ENCODE peak calls at places on chromosomes 12 and 14, in four cellular contexts. R is CD8-positive, alpha-beta T cell; W is mammary epithelial cell; Q is heart right ventricle. B is an unnamed sample.

GRCh38 chr14:89736866-89737265 is 217.7 kb downstream of the EFCAB11 start:
- DNase-seq in W (no peak), R (no peak), Q (no peak), B (no peak)

GRCh38 chr14:54852215-54852614 is 50.4 kb downstream of the GCH1 start:
- DNase-seq in W (no peak), R (no peak), Q (no peak), B (no peak)

GRCh38 chr12:24407884-24408283 is 458.4 kb upstream of the SOX5 start:
- DNase-seq in W (no peak), R (no peak), Q (no peak), B (no peak)

GRCh38 chr14:99878563-99878962 is 85.3 kb downstream of the EML1 start:
- DNase-seq in W (no peak), Q (no peak), R (no peak), B (no peak)

GRCh38 chr12:32273712-32274111 is 125.6 kb upstream of the FGD4 start:
- DNase-seq in R (peak), W (no peak), Q (no peak), B (peak)

GRCh38 chr14:85223667-85224066 is 306.3 kb upstream of the FLRT2 start:
- DNase-seq in W (no peak), R (no peak), Q (no peak), B (no peak)

GRCh38 chr14:54173782-54174181 is 217.2 kb upstream of the BMP4 start:
- DNase-seq in W (no peak), Q (peak), R (no peak), B (no peak)

GRCh38 chr12:62738105-62738504 is 196.8 kb downstream of the PPM1H start:
- DNase-seq in R (no peak), W (peak), Q (no peak), B (no peak)

GRCh38 chr12:119681139-119681538 is 13.2 kb downstream of the PRKAB1 start:
- DNase-seq in W (no peak), R (no peak), Q (no peak), B (no peak)

GRCh38 chr12:117280019-117280680 is 81.3 kb downstream of the NOS1 start:
- DNase-seq in W (no peak), Q (no peak), R (no peak), B (no peak)
- H3K4me3 ChIP-seq in W (no peak), Q (no peak), R (no peak), B (no peak)

DNA sequence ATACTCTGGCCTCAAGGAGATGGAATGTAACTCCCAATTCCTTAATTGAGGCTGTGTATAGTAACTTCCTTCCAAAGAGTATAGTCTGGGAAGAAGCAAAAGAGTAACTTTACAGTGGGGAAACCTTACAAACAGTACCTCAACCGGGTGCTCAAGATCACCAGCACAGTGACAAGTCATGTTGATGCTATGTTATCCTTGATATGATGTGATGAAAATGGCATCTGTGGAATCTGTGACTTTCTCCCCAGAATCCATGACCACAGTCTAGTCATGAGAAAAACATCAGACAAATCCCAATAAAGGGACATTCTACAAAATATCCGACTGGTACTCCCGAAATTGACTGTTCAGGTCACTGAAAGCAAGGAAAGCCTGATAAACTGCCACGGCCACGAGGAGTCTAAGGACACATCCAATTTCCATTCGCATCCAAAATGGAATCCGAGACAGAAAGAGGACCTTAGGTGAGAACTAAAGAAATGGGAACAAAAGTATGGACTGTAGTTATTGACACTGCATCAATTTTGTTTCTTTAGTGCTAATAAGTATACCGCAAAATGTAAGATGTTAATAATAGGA is 97.3 kb upstream of the FRMD6 start:
- DNase-seq in W (peak), R (no peak), Q (no peak), B (no peak)
- H3K27ac ChIP-seq in W (peak), R (no peak), Q (no peak), B (no peak)

DNA sequence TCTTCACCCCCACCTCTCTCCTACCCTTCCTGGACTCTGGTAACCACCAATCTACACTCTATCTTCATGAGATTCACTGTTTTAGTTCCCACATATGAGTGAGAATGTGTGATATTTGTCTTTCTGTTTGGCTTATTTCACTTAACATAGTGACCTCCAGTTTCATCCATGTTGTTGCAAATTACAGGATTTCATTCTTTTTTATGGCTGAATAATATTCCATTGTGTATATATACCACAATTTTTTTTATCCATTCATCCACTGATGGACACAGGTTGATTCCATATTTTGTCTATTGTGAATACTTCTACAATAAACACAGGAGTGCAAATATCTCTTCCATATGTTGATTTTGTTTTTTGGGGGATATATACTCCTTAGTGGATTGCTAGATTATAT is 140.5 kb downstream of the OTOGL start:
- DNase-seq in W (no peak), R (no peak), Q (no peak), B (no peak)
- H3K4me3 ChIP-seq in W (no peak), R (no peak), Q (no peak), B (no peak)

GRCh38 chr12:52049286-52049685 is 2.0 kb upstream of the NR4A1 start:
- DNase-seq in R (no peak), W (no peak), Q (no peak), B (no peak)

GRCh38 chr12:52049688-52050087 is 1.6 kb upstream of the NR4A1 start:
- DNase-seq in W (no peak), R (no peak), Q (no peak), B (no peak)

GRCh38 chr12:52045794-52046199 is 5.4 kb upstream of the NR4A1 start:
- DNase-seq in Q (peak), W (no peak), R (no peak), B (no peak)

GRCh38 chr12:52044284-52044983 is 6.8 kb upstream of the NR4A1 start:
- DNase-seq in W (no peak), Q (peak), R (no peak), B (peak)

GRCh38 chr12:52046859-52047258 is 4.4 kb upstream of the NR4A1 start:
- DNase-seq in R (no peak), W (no peak), Q (no peak), B (no peak)
- H3K27ac ChIP-seq in R (no peak), W (no peak), Q (peak), B (peak)